ENCODE peak calls at places on chromosomes 6 and 20, in ten cellular contexts. T, L, J, F, P, X, W, K, C and S are unnamed samples.

GRCh38 chr20:48526936-48527335 is 300.9 kb downstream of the PREX1 start:
- DNase-seq in P (no peak), J (no peak), L (no peak), T (no peak), F (no peak), X (no peak), K (no peak), W (no peak), C (no peak), S (no peak)

GRCh38 chr6:9404351-9405146 is 969.2 kb upstream of the SLC35B3 start:
- DNase-seq in P (no peak), K (no peak), C (no peak), J (no peak), X (no peak), W (no peak), T (no peak), F (no peak), L (no peak), S (no peak)

GRCh38 chr20:23161968-23162696 is 76.0 kb upstream of the CD93 start:
- DNase-seq in P (no peak), W (peak), T (no peak), K (no peak), J (peak), X (peak), C (peak), F (peak), L (peak), S (peak)

GRCh38 chr20:51360451-51361230 is 181.9 kb downstream of the NFATC2 start:
- DNase-seq in J (no peak), X (no peak), K (peak), P (no peak), F (peak), W (no peak), L (peak), C (no peak), T (no peak), S (peak)

GRCh38 chr6:134560019-134560418 is 242.1 kb upstream of the SGK1 start:
- DNase-seq in L (no peak), C (no peak), P (no peak), J (no peak), T (no peak), F (no peak), W (no peak), K (no peak), X (no peak), S (no peak)

GRCh38 chr6:7543761-7544424 is 2.4 kb downstream of the DSP start:
- DNase-seq in P (no peak), W (no peak), C (no peak), T (no peak), X (peak), J (no peak), F (no peak), L (no peak), K (no peak), S (peak)

GRCh38 chr6:42777126-42777822 is 4.6 kb upstream of the BICRAL start:
- DNase-seq in W (no peak), T (no peak), X (no peak), F (no peak), C (no peak), L (peak), K (peak), P (no peak), J (no peak), S (no peak)

GRCh38 chr6:11601776-11602605 is 64.4 kb downstream of the TMEM170B start:
- DNase-seq in K (no peak), P (no peak), J (no peak), W (no peak), L (no peak), F (no peak), X (no peak), T (no peak), C (no peak), S (peak)

GRCh38 chr6:4023240-4023639 is 55.7 kb downstream of the FAM217A start:
- DNase-seq in F (no peak), C (no peak), J (no peak), P (no peak), K (no peak), X (no peak), T (no peak), W (no peak), L (no peak), S (no peak)